ENCODE peak calls at places on chromosomes 11 and 22, in six cellular contexts. G is ovary, N is upper lobe of left lung, K is tibial nerve, H is A549, A is endothelial cell of umbilical vein. O is an unnamed sample. For H3K4me1, the result is how much of the 10 kb centered on the place peaks cover.

GRCh38 chr11:33015621-33016551 is at the start of gene DEPDC7:
- DNase-seq in K (peak), A (peak), G (peak), H (peak), N (peak), O (peak)

GRCh38 chr22:30396871-30397655 is at the start of gene SEC14L2:
- DNase-seq in G (peak), K (peak), A (peak), H (peak), N (peak), O (peak)

GRCh38 chr22:45452565-45453449 is 39.3 kb downstream of the RIBC2 start:
- DNase-seq in H (no peak), N (no peak), K (no peak), G (no peak), A (no peak), O (no peak)

GRCh38 chr22:26527574-26528465 is 15.5 kb upstream of the TFIP11 start:
- DNase-seq in H (no peak), G (no peak), A (no peak), N (no peak), K (no peak), O (no peak)

GRCh38 chr11:8754241-8754640 is 71.6 kb downstream of the RPL27A start:
- DNase-seq in A (no peak), G (no peak), H (no peak), K (no peak), N (no peak), O (no peak)

GRCh38 chr11:34978236-34979191 is 62.1 kb downstream of the PDHX start:
- DNase-seq in H (no peak), N (no peak), K (no peak), A (no peak), G (no peak), O (no peak)

GRCh38 chr11:64250875-64251721 is at the start of gene PLCB3:
- DNase-seq in A (peak), H (no peak), N (peak), G (peak), K (no peak), O (no peak)

GRCh38 chr22:40542821-40543540 is 93.5 kb downstream of the MRTFA start:
- DNase-seq in N (no peak), G (no peak), K (no peak), H (no peak), A (no peak), O (no peak)

GRCh38 chr11:134409552-134410429 is 2.3 kb downstream of the B3GAT1 start:
- DNase-seq in H (no peak), K (no peak), N (no peak), G (no peak), A (no peak), O (no peak)

GRCh38 chr11:110425751-110426545 is 3.8 kb upstream of the FDX1 start:
- DNase-seq in H (no peak), G (no peak), K (no peak), N (no peak), A (no peak), O (no peak)

GRCh38 chr11:6333112-6333511 is 12.8 kb upstream of the CAVIN3 start:
- DNase-seq in K (no peak), H (no peak), N (no peak), A (no peak), G (no peak), O (no peak)

GRCh38 chr11:96162816-96163499 is 180.0 kb downstream of the MAML2 start:
- DNase-seq in A (peak), H (no peak), N (no peak), G (no peak), K (peak), O (no peak)

GRCh38 chr11:65381721-65382035 is 768 bp downstream of the SLC25A45 start:
- DNase-seq in H (peak), K (peak), A (no peak), N (peak), G (no peak), O (no peak)

GRCh38 chr22:30490399-30490798 is 15.1 kb downstream of the SEC14L4 start:
- DNase-seq in H (no peak), K (no peak), N (no peak), G (no peak), A (no peak), O (no peak)

GRCh38 chr11:81874627-81875026 is 859.0 kb downstream of the FAM181B start:
- DNase-seq in H (no peak), N (no peak), A (no peak), K (no peak), G (no peak), O (no peak)

GRCh38 chr22:49340406-49340805 is 487.3 kb downstream of the BRD1 start:
- DNase-seq in A (no peak), K (no peak), H (no peak), G (no peak), N (no peak), O (peak)

GRCh38 chr22:49734390-49734789 is 93.3 kb downstream of the BRD1 start:
- DNase-seq in A (no peak), N (peak), K (no peak), H (no peak), G (no peak), O (peak)

GRCh38 chr22:23131931-23132330 is 9.9 kb downstream of the RSPH14 start:
- DNase-seq in K (no peak), G (no peak), H (no peak), A (no peak), N (no peak), O (no peak)

GRCh38 chr11:42315267-42315666 is 855.8 kb upstream of the LRRC4C start:
- DNase-seq in A (peak), G (no peak), H (no peak), K (no peak), N (no peak), O (no peak)

GRCh38 chr11:18111005-18111404 is 5.1 kb upstream of the SAAL1 start:
- DNase-seq in N (no peak), A (no peak), H (no peak), G (no peak), K (no peak), O (no peak)

GRCh38 chr11:15507592-15507991 is 392.9 kb downstream of the INSC start:
- DNase-seq in N (peak), G (no peak), H (no peak), A (no peak), K (no peak), O (no peak)

GRCh38 chr11:133724116-133724515 is 121.2 kb downstream of the SPATA19 start:
- DNase-seq in K (no peak), G (no peak), A (no peak), H (no peak), N (no peak), O (no peak)

GRCh38 chr11:114377612-114378267 is 22.6 kb downstream of the C11orf71 start:
- DNase-seq in G (no peak), H (no peak), N (no peak), K (no peak), A (no peak), O (no peak)

GRCh38 chr22:42688241-42688913 is 32.3 kb downstream of the A4GALT start:
- DNase-seq in N (peak), G (peak), A (peak), H (peak), K (peak), O (peak)

GRCh38 chr22:33114570-33114969 is 56.4 kb upstream of the SYN3 start:
- DNase-seq in H (no peak), K (no peak), N (no peak), A (no peak), G (no peak), O (no peak)

GRCh38 chr11:115098037-115098436 is 406.2 kb downstream of the CADM1 start:
- DNase-seq in H (no peak), K (no peak), A (no peak), G (no peak), N (no peak), O (no peak)

GRCh38 chr11:73342633-73343032 is 33.6 kb upstream of the RELT start:
- DNase-seq in G (no peak), A (no peak), H (no peak), K (no peak), N (no peak), O (no peak)

GRCh38 chr11:41842673-41843072 is 383.2 kb upstream of the LRRC4C start:
- DNase-seq in A (no peak), H (no peak), G (no peak), N (no peak), K (no peak), O (no peak)

GRCh38 chr11:111540921-111541208 is 345 bp downstream of the LAYN start:
- DNase-seq in N (no peak), A (no peak), G (peak), K (no peak), H (no peak), O (no peak)

GRCh38 chr11:4636962-4637661 is at the start of gene OR51D1:
- DNase-seq in N (peak), G (peak), A (peak), K (peak), H (peak), O (no peak)

GRCh38 chr11:24859801-24860300 is 363.0 kb downstream of the LUZP2 start:
- DNase-seq in A (no peak), H (no peak), N (no peak), G (no peak), K (no peak), O (no peak)

DNA sequence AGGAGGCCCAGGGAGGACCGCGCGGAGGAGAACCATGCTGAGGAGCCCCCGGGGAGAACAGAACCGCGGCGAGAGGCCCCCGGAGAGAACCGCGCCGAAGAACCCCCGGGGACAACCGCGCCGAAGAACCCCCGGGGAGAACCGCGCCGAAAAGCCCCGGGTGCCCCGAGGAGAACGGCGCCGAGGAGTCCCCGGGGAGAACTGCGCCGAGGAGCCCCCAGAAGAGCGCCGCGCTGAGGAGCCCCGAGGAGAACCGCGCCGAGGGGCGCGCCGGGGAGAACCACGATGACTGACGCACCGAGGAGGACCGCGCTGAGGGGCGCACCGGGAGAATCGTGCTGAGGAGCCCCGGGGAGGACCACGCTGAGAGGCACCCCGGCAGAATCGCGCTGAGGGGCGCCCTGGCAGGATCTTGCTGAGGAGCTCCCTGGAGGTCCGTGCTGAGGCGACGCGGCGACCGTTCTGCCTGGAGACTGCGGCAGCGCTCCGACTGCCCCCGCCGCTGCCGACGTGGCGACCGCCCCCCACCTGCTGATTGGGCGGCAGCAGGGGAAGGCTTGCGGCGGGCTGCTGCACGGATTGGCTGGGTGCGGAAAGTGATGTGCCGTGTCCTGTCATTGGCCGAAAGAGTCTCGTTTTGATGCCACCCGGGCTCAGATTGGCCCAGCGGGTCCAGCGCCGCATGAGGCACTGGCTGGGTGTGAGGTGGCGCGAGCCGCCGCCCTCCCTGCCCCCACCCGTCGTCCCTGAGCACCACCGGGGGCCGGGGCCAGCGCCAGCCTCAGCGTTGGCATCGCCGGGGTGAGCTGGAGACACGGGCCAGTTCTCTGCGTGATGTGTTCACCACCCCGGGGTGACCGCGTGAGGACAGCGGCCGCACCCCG is at the start of gene KCNQ1OT1:
- DNase-seq in N (peak), G (peak), H (peak), A (peak), K (peak), O (peak)
- TF ChIP-seq CTCF in N (no peak), G (no peak), H (no peak), A (no peak), K (no peak), O (no peak)

GRCh38 chr22:35648066-35649025 is at the start of gene APOL6:
- DNase-seq in A (peak), K (peak), H (peak), G (peak), N (peak), O (peak)
- H3K4me1 ChIP-seq in A (under half), K (under half), H (under half), G (under half), N (under half), O (under half)

GRCh38 chr11:43404836-43405479 is 46.2 kb downstream of the TTC17 start:
- DNase-seq in G (no peak), N (no peak), H (no peak), A (no peak), K (no peak), O (no peak)
- TF ChIP-seq POLR2A in G (no peak), N (no peak), H (no peak), A (no peak), K (no peak), O (no peak)

GRCh38 chr22:36977401-36977861 is 41.8 kb downstream of the TST start:
- DNase-seq in G (peak), A (peak), N (peak), H (peak), K (peak), O (no peak)
- TF ChIP-seq CTCF in G (no peak), A (peak), N (peak), H (peak), K (peak), O (no peak)

GRCh38 chr11:128705124-128705920 is 11.4 kb downstream of the FLI1 start:
- DNase-seq in G (no peak), N (no peak), K (no peak), H (no peak), A (peak), O (no peak)

GRCh38 chr11:128708660-128709059 is 14.8 kb downstream of the FLI1 start:
- DNase-seq in A (no peak), K (no peak), H (no peak), G (no peak), N (no peak), O (no peak)

GRCh38 chr11:128711136-128711535 is 17.3 kb downstream of the FLI1 start:
- DNase-seq in N (no peak), H (no peak), A (peak), G (no peak), K (no peak), O (no peak)

GRCh38 chr11:128707671-128708070 is 13.8 kb downstream of the FLI1 start:
- DNase-seq in G (no peak), K (no peak), A (no peak), H (no peak), N (no peak), O (no peak)

GRCh38 chr11:128709402-128709801 is 15.5 kb downstream of the FLI1 start:
- DNase-seq in K (no peak), G (no peak), A (peak), N (no peak), H (no peak), O (no peak)
- H3K4me1 ChIP-seq in K (under half), G (under half), A (half or more), N (half or more), H (under half), O (under half)

DNA sequence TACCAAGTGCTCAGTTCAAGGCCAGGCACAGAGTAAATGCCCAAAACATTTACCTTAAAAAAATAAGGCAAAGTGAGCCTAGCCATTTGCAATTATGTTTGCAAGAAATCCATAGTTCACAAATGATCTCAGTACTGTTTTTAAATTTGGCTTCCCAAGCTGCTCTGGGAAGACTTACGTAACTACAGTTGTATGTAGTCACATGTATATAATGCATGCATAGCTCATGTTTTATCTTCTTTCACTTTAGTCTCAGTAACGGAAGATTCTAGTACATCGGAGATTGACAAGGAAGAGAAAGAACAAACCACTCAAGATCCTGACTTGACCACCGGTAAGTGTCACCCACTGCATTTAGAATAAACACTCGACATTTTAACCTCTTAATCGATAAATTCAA is 18.2 kb upstream of the JHY start:
- DNase-seq in K (no peak), H (no peak), G (no peak), A (no peak), N (no peak), O (no peak)
- TF ChIP-seq POLR2A in K (no peak), H (no peak), G (no peak), A (no peak), N (no peak), O (no peak)

DNA sequence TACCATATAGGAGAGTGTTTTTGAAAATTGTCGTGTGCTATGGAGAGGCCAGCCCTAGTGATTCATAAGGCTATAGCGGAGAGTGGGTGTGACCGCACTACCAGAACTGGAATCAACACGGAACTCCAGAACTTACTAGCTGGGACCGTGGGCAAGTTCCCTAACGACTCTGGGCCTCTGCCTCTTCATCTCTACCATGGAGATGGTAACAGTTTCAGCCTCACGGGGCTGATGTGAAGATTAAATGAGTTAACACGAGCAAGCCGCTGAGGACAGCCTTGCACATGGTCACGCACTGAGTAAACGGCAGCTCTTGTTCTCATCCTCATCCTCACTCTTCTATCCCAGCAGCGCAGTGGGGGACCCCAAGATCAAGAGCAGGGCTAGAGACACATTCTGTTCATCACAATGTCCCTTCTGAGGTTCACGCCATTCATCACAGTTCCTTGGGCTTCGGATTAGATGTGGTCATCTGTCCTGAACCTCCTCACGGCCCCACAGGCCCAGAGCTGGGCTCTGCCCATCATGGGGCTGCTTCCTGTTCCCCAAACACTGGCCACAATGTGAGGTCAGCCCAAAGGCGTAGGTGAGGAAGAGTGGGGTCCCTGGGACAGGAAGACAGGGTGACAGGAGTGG is 47.2 kb upstream of the CD5 start:
- DNase-seq in G (no peak), K (no peak), N (peak), H (no peak), A (no peak), O (peak)
- TF ChIP-seq CTCF in G (no peak), K (no peak), N (no peak), H (no peak), A (no peak), O (no peak)